ENCODE peak calls at places on chromosomes 3 and 15, in seven cellular contexts. One of them, this sample, is unnamed.

GRCh38 chr3:45976191-45977091 is 19.2 kb downstream of the FYCO1 start:
- DNase-seq in K562: no peak
- DNase-seq in GM12878: no peak
- DNase-seq in IMR-90: no peak
- DNase-seq in A549: no peak
- DNase-seq in HepG2: no peak
- DNase-seq in H1: no peak
- DNase-seq in this sample: no peak

GRCh38 chr15:44038801-44039200 is 156.3 kb downstream of the FRMD5 start:
- DNase-seq in A549: peak; percentile 9
- DNase-seq in HepG2: peak; percentile 11
- DNase-seq in GM12878: no peak
- DNase-seq in H1: peak; percentile 39
- DNase-seq in IMR-90: peak; percentile 66
- DNase-seq in K562: no peak
- DNase-seq in this sample: no peak

GRCh38 chr3:5078151-5078550 is 43.9 kb upstream of the ARL8B start:
- DNase-seq in H1: no peak
- DNase-seq in GM12878: no peak
- DNase-seq in HepG2: no peak
- DNase-seq in K562: no peak
- DNase-seq in A549: peak; percentile 52
- DNase-seq in IMR-90: peak; percentile 66
- DNase-seq in this sample: no peak

GRCh38 chr15:75675579-75676404 is 28.1 kb downstream of the SNX33 start:
- DNase-seq in HepG2: no peak
- DNase-seq in H1: no peak
- DNase-seq in GM12878: no peak
- DNase-seq in A549: no peak
- DNase-seq in K562: no peak
- DNase-seq in IMR-90: no peak
- DNase-seq in this sample: no peak

GRCh38 chr15:70526221-70526973 is 237.0 kb downstream of the UACA start:
- DNase-seq in GM12878: no peak
- DNase-seq in IMR-90: peak; percentile 31
- DNase-seq in K562: no peak
- DNase-seq in HepG2: no peak
- DNase-seq in H1: no peak
- DNase-seq in A549: peak; percentile 69
- DNase-seq in this sample: peak; percentile 45

GRCh38 chr15:99305761-99306505 is 54.7 kb downstream of the LRRC28 start:
- DNase-seq in GM12878: no peak
- DNase-seq in A549: peak; percentile 72
- DNase-seq in IMR-90: peak; percentile 87
- DNase-seq in HepG2: peak; percentile 82
- DNase-seq in H1: no peak
- DNase-seq in K562: no peak
- DNase-seq in this sample: no peak

GRCh38 chr3:48492461-48493202 is 11.3 kb downstream of the SHISA5 start:
- DNase-seq in H1: no peak
- DNase-seq in HepG2: no peak
- DNase-seq in A549: no peak
- DNase-seq in GM12878: no peak
- DNase-seq in K562: no peak
- DNase-seq in IMR-90: no peak
- DNase-seq in this sample: no peak

GRCh38 chr3:9947025-9947995 is 4.9 kb downstream of the PRRT3 start:
- DNase-seq in IMR-90: peak; percentile 33
- DNase-seq in H1: no peak
- DNase-seq in K562: no peak
- DNase-seq in A549: peak; percentile 89
- DNase-seq in HepG2: peak; percentile 76
- DNase-seq in GM12878: no peak
- DNase-seq in this sample: peak; percentile 74

GRCh38 chr3:4633078-4634004 is 140.2 kb downstream of the ITPR1 start:
- DNase-seq in A549: peak; percentile 67
- DNase-seq in K562: peak; percentile 32
- DNase-seq in H1: no peak
- DNase-seq in IMR-90: peak; percentile 72
- DNase-seq in GM12878: peak; percentile 30
- DNase-seq in HepG2: peak; percentile 52
- DNase-seq in this sample: peak; percentile 37

GRCh38 chr3:39638286-39638685 is 170.8 kb downstream of the MOBP start:
- DNase-seq in A549: no peak
- DNase-seq in K562: no peak
- DNase-seq in IMR-90: no peak
- DNase-seq in HepG2: no peak
- DNase-seq in GM12878: no peak
- DNase-seq in H1: no peak
- DNase-seq in this sample: no peak

GRCh38 chr15:58165661-58166060 is 27.5 kb downstream of the AQP9 start:
- DNase-seq in H1: no peak
- DNase-seq in GM12878: no peak
- DNase-seq in K562: no peak
- DNase-seq in IMR-90: peak; percentile 9
- DNase-seq in HepG2: peak; percentile 5
- DNase-seq in A549: no peak
- DNase-seq in this sample: no peak

GRCh38 chr15:67379530-67379929 is 124.9 kb downstream of the IQCH start:
- DNase-seq in IMR-90: no peak
- DNase-seq in H1: no peak
- DNase-seq in K562: no peak
- DNase-seq in A549: no peak
- DNase-seq in GM12878: no peak
- DNase-seq in HepG2: no peak
- DNase-seq in this sample: no peak

GRCh38 chr15:60592386-60593339 is 113.7 kb upstream of the ICE2 start:
- DNase-seq in HepG2: peak; percentile 74
- DNase-seq in H1: no peak
- DNase-seq in GM12878: no peak
- DNase-seq in A549: peak; percentile 40
- DNase-seq in K562: peak; percentile 35
- DNase-seq in IMR-90: peak; percentile 68
- DNase-seq in this sample: no peak

GRCh38 chr3:191985691-191986090 is 524.7 kb downstream of the PYDC2 start:
- DNase-seq in HepG2: no peak
- DNase-seq in IMR-90: no peak
- DNase-seq in GM12878: no peak
- DNase-seq in K562: no peak
- DNase-seq in A549: no peak
- DNase-seq in H1: no peak
- DNase-seq in this sample: no peak

GRCh38 chr3:45211466-45212094 is 14.5 kb downstream of the TMEM158 start:
- DNase-seq in GM12878: no peak
- DNase-seq in A549: no peak
- DNase-seq in IMR-90: no peak
- DNase-seq in HepG2: no peak
- DNase-seq in H1: no peak
- DNase-seq in K562: no peak
- DNase-seq in this sample: no peak

GRCh38 chr3:150367771-150368170 is 40.3 kb upstream of the TSC22D2 start:
- DNase-seq in H1: no peak
- DNase-seq in K562: no peak
- DNase-seq in A549: no peak
- DNase-seq in HepG2: no peak
- DNase-seq in GM12878: no peak
- DNase-seq in IMR-90: no peak
- DNase-seq in this sample: no peak

GRCh38 chr15:47293763-47294162 is 423.5 kb upstream of the SEMA6D start:
- DNase-seq in IMR-90: peak; percentile 95
- DNase-seq in H1: no peak
- DNase-seq in K562: no peak
- DNase-seq in HepG2: no peak
- DNase-seq in A549: no peak
- DNase-seq in GM12878: no peak
- DNase-seq in this sample: no peak

GRCh38 chr3:177377166-177377565 is 179.9 kb upstream of the TBL1XR1 start:
- DNase-seq in H1: no peak
- DNase-seq in K562: no peak
- DNase-seq in IMR-90: no peak
- DNase-seq in HepG2: no peak
- DNase-seq in A549: no peak
- DNase-seq in GM12878: no peak
- DNase-seq in this sample: no peak

GRCh38 chr3:72728958-72729467 is 119.2 kb downstream of the SHQ1 start:
- DNase-seq in K562: no peak
- DNase-seq in A549: no peak
- DNase-seq in GM12878: no peak
- DNase-seq in IMR-90: no peak
- DNase-seq in HepG2: peak; percentile 52
- DNase-seq in H1: no peak
- DNase-seq in this sample: no peak

GRCh38 chr3:147653309-147653923 is 244.3 kb downstream of the ZIC1 start:
- DNase-seq in H1: no peak
- DNase-seq in A549: no peak
- DNase-seq in GM12878: no peak
- DNase-seq in IMR-90: no peak
- DNase-seq in HepG2: no peak
- DNase-seq in K562: no peak
- DNase-seq in this sample: no peak

GRCh38 chr3:52535411-52536111 is 844 bp upstream of the UQCC5 start:
- DNase-seq in A549: no peak
- DNase-seq in HepG2: no peak
- DNase-seq in GM12878: no peak
- DNase-seq in H1: no peak
- DNase-seq in K562: no peak
- DNase-seq in IMR-90: no peak
- DNase-seq in this sample: no peak

GRCh38 chr3:13399603-13400002 is 20.5 kb downstream of the NUP210 start:
- DNase-seq in H1: no peak
- DNase-seq in HepG2: no peak
- DNase-seq in IMR-90: no peak
- DNase-seq in GM12878: no peak
- DNase-seq in A549: no peak
- DNase-seq in K562: no peak
- DNase-seq in this sample: no peak

GRCh38 chr15:99230867-99231266 is 18.5 kb downstream of the TTC23 start:
- DNase-seq in H1: no peak
- DNase-seq in K562: no peak
- DNase-seq in HepG2: no peak
- DNase-seq in GM12878: no peak
- DNase-seq in A549: no peak
- DNase-seq in IMR-90: no peak
- DNase-seq in this sample: no peak

GRCh38 chr3:144866504-144866903 is 894.9 kb downstream of the DIPK2A start:
- DNase-seq in GM12878: no peak
- DNase-seq in HepG2: no peak
- DNase-seq in IMR-90: no peak
- DNase-seq in K562: no peak
- DNase-seq in A549: no peak
- DNase-seq in H1: no peak
- DNase-seq in this sample: no peak
- TF ChIP-seq CEBPB in GM12878: no peak
- TF ChIP-seq CEBPB in HepG2: no peak
- TF ChIP-seq CEBPB in IMR-90: no peak
- TF ChIP-seq CEBPB in K562: no peak
- TF ChIP-seq CEBPB in A549: no peak
- TF ChIP-seq CEBPB in H1: no peak
- TF ChIP-seq CEBPB in this sample: no peak

GRCh38 chr3:16884084-16884747 is 539 bp upstream of the PLCL2 start:
- DNase-seq in IMR-90: peak; percentile 6
- DNase-seq in GM12878: no peak
- DNase-seq in A549: peak; percentile 69
- DNase-seq in HepG2: no peak
- DNase-seq in K562: peak; percentile 65
- DNase-seq in H1: no peak
- DNase-seq in this sample: no peak
- TF ChIP-seq CTCF in IMR-90: peak; percentile 39
- TF ChIP-seq CTCF in GM12878: peak; percentile 37
- TF ChIP-seq CTCF in A549: peak; percentile 74
- TF ChIP-seq CTCF in HepG2: peak; percentile 18
- TF ChIP-seq CTCF in K562: peak; percentile 34
- TF ChIP-seq CTCF in H1: peak; percentile 79
- TF ChIP-seq CTCF in this sample: peak; percentile 32

GRCh38 chr3:87771338-87772059 is 287.3 kb downstream of the CGGBP1 start:
- DNase-seq in GM12878: peak; percentile 8
- DNase-seq in A549: peak; percentile 57
- DNase-seq in H1: no peak
- DNase-seq in HepG2: peak; percentile 35
- DNase-seq in IMR-90: peak; percentile 1
- DNase-seq in K562: no peak
- DNase-seq in this sample: peak; percentile 13

GRCh38 chr3:87761341-87761740 is 297.5 kb downstream of the CGGBP1 start:
- DNase-seq in GM12878: no peak
- DNase-seq in A549: no peak
- DNase-seq in K562: no peak
- DNase-seq in H1: no peak
- DNase-seq in HepG2: no peak
- DNase-seq in IMR-90: no peak
- DNase-seq in this sample: no peak

GRCh38 chr3:87761795-87762194 is 297.0 kb downstream of the CGGBP1 start:
- DNase-seq in H1: no peak
- DNase-seq in GM12878: no peak
- DNase-seq in HepG2: no peak
- DNase-seq in K562: no peak
- DNase-seq in A549: no peak
- DNase-seq in IMR-90: no peak
- DNase-seq in this sample: no peak

GRCh38 chr3:87765256-87765655 is 293.5 kb downstream of the CGGBP1 start:
- DNase-seq in K562: no peak
- DNase-seq in A549: no peak
- DNase-seq in GM12878: no peak
- DNase-seq in HepG2: no peak
- DNase-seq in H1: no peak
- DNase-seq in IMR-90: no peak
- DNase-seq in this sample: no peak

DNA sequence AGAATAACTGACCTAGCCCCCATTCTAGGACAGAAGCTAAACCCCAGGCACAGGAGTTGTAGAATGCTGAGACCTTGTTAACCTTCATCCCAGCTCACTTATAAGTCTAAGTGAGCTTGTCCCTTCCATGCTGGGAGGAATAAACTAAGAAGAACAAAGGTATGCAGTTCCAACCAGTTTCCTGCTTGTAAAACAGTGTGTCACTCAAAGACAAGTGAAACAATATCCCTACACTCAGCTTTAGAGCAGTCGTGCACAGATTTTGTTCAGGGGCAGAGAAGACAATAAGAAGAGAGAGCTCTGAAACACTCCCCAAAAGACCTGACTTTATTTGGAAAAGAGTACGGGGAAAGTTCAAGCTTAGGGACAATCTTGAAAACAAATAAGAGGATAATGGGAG is 292.1 kb downstream of the CGGBP1 start:
- DNase-seq in A549: no peak
- DNase-seq in K562: no peak
- DNase-seq in HepG2: no peak
- DNase-seq in H1: no peak
- DNase-seq in GM12878: no peak
- DNase-seq in IMR-90: no peak
- DNase-seq in this sample: no peak
- TF ChIP-seq CEBPB in A549: no peak
- TF ChIP-seq CEBPB in K562: no peak
- TF ChIP-seq CEBPB in HepG2: no peak
- TF ChIP-seq CEBPB in H1: no peak
- TF ChIP-seq CEBPB in GM12878: no peak
- TF ChIP-seq CEBPB in IMR-90: no peak
- TF ChIP-seq CEBPB in this sample: no peak

DNA sequence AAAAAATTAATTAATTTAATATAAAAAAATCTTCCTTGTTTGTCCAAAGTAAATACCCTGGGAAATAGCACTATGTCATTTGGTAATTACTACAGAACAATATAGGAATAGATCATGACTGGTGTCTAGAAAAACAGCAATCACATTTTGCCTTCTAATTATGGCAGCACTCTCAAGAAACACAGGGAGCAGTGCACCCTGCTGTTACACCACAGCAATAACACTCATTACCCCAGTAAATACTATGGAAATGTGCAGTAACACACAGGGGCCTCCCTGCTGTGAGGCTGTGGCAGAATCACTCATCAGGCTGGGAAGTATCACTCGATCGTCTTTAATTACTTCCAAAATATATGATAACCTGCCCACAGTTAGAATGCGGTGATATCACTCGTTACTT is 646.0 kb downstream of the TUSC7 start:
- DNase-seq in H1: no peak
- DNase-seq in K562: peak; percentile 3
- DNase-seq in A549: peak; percentile 41
- DNase-seq in GM12878: no peak
- DNase-seq in HepG2: peak; percentile 2
- DNase-seq in IMR-90: peak; percentile 22
- DNase-seq in this sample: no peak
- TF ChIP-seq CTCF in H1: peak; percentile 60
- TF ChIP-seq CTCF in K562: no peak
- TF ChIP-seq CTCF in A549: peak; percentile 41
- TF ChIP-seq CTCF in GM12878: peak; percentile 27
- TF ChIP-seq CTCF in HepG2: peak; percentile 37
- TF ChIP-seq CTCF in IMR-90: peak; percentile 44
- TF ChIP-seq CTCF in this sample: no peak